ENCODE peak calls at places on chromosomes 6 and 20, in ten cellular contexts. Q is heart left ventricle, E is A549, J is spleen, P is IMR-90, H is testis, K is upper lobe of left lung, D is HCT116, A is stomach, U is endothelial cell of umbilical vein. W is an unnamed sample.
A peak's percentile ranks its signal among the peaks of the same experiment; 100 is the strongest.

GRCh38 chr6:121999458-122000065 is 399.9 kb upstream of the HSF2 start:
- DNase-seq in A (no peak), D (no peak), Q (no peak), U (no peak), K (no peak), P (no peak), E (no peak), J (no peak), H (no peak), W (no peak)

GRCh38 chr20:57594092-57594911 is 25.9 kb downstream of the ZBP1 start:
- DNase-seq in A (peak; percentile 62), H (peak; percentile 70), U (peak; percentile 12), Q (no peak), D (peak; percentile 12), J (peak; percentile 88), E (peak; percentile 46), P (peak; percentile 8), K (peak; percentile 87), W (no peak)

GRCh38 chr6:56518995-56519767 is 123.5 kb downstream of the DST start:
- DNase-seq in A (no peak), K (no peak), Q (no peak), U (no peak), J (no peak), E (no peak), D (no peak), H (no peak), P (no peak), W (no peak)

GRCh38 chr6:80523531-80523970 is 417.1 kb downstream of the BCKDHB start:
- DNase-seq in A (no peak), P (peak; percentile 52), Q (peak; percentile 7), E (no peak), K (peak; percentile 23), H (peak; percentile 19), J (peak; percentile 66), U (peak; percentile 93), D (no peak), W (peak; percentile 16)

GRCh38 chr20:25252686-25253421 is 5.0 kb downstream of the PYGB start:
- DNase-seq in U (no peak), P (no peak), A (no peak), K (no peak), H (no peak), Q (no peak), E (no peak), D (no peak), J (no peak), W (no peak)

GRCh38 chr6:35485402-35485877 is 11.4 kb downstream of the TEAD3 start:
- DNase-seq in Q (no peak), D (no peak), H (no peak), P (no peak), E (no peak), J (no peak), A (peak; percentile 52), U (no peak), K (peak; percentile 85), W (no peak)

GRCh38 chr6:150048099-150048498 is 20.8 kb downstream of the ULBP3 start:
- DNase-seq in J (no peak), A (no peak), Q (no peak), K (no peak), D (no peak), H (no peak), E (no peak), P (no peak), U (no peak), W (no peak)

GRCh38 chr20:37856932-37857660 is 45.8 kb upstream of the VSTM2L start:
- DNase-seq in A (no peak), E (no peak), H (no peak), D (no peak), P (peak; percentile 89), U (no peak), Q (no peak), J (no peak), K (no peak), W (no peak)

GRCh38 chr6:46014511-46015118 is 1.0 kb downstream of the CLIC5 start:
- DNase-seq in Q (peak; percentile 61), J (peak; percentile 73), A (no peak), E (no peak), P (no peak), H (peak; percentile 18), K (peak; percentile 56), U (no peak), D (no peak), W (peak; percentile 62)

GRCh38 chr20:43198607-43199006 is 8.9 kb upstream of the PTPRT start:
- DNase-seq in D (no peak), P (no peak), U (no peak), E (no peak), K (no peak), J (no peak), H (no peak), A (no peak), Q (no peak), W (no peak)

GRCh38 chr6:137740967-137741761 is 125.9 kb upstream of the TNFAIP3 start:
- DNase-seq in Q (no peak), H (no peak), D (no peak), P (no peak), J (no peak), E (no peak), A (no peak), U (no peak), K (no peak), W (no peak)

GRCh38 chr6:132257561-132257960 is 143.7 kb downstream of the MOXD1 start:
- DNase-seq in H (no peak), D (no peak), P (peak; percentile 47), K (no peak), E (no peak), J (no peak), A (peak; percentile 36), U (no peak), Q (no peak), W (no peak)

GRCh38 chr6:99348220-99348822 is 1.2 kb downstream of the FAXC start:
- DNase-seq in Q (no peak), K (no peak), P (no peak), E (no peak), H (no peak), U (no peak), D (no peak), A (no peak), J (no peak), W (no peak)
- H3K4me3 ChIP-seq in Q (no peak overlapping the region), K (no peak overlapping the region), P (no peak overlapping the region), E (no peak overlapping the region), H (peak overlapping the region; percentile 59), U (no peak overlapping the region), D (no peak overlapping the region), A (peak overlapping the region; percentile 69), J (no peak overlapping the region), W (no peak overlapping the region)

DNA sequence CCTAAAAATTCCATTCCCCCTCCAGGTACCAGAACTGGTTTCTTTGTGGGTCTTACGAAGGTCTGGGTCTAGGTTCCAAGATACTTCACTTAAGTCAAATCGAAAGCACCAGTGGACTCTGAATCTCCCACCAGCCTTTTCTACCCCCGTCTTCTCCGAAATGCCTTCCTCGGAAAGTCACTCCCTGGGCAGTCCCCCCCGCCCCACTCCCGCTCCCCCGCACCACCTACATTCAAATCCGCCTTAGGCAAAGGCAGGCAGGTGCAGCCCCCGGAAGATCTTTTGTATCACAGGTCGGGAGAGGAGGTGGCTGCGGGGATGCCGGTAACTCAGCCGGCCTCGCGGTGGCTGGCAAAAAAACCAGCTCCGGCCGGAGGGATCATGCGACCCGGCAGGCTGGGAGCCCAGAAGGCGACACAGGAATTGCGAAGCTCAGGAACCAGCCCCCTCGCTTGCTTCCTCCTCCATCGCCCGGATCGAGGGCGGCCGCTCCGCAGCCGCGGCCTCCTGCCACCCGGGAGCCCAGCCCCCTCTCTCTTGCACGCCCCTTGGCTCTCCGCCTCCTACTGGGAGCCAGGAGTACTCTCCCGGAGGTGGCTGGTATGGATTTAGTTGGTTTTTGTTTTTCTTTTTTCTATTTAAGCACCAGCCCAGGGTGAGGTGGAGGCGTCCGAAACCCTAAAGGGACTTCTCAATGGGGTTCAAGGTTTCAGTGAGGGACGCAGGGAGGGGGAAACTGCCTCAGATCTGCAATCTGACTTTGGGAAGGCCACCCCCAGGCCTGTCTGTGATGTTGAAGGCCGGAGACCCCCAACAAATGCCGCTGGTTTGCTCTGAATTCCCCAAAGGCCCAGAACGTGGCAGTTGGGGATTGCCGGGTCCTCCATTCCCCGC is at the start of gene BCL2L1:
- DNase-seq in P (peak; percentile 82), U (peak; percentile 86), A (peak; percentile 91), J (peak; percentile 93), D (peak; percentile 51), H (peak; percentile 84), E (peak; percentile 88), Q (peak; percentile 91), K (peak; percentile 94), W (peak; percentile 86)
- TF ChIP-seq POLR2A in P (peak; percentile 66), U (peak; percentile 68), A (no peak), J (no peak), D (peak; percentile 40), H (no peak), E (peak; percentile 45), Q (no peak), K (peak; percentile 85), W (peak; percentile 75)

GRCh38 chr6:139186242-139186641 is 51.4 kb downstream of the HECA start:
- DNase-seq in U (no peak), E (no peak), H (no peak), Q (no peak), K (no peak), J (no peak), P (no peak), D (no peak), A (no peak), W (no peak)

GRCh38 chr6:139184050-139184826 is 49.4 kb downstream of the HECA start:
- DNase-seq in J (no peak), U (no peak), H (no peak), P (no peak), E (no peak), K (no peak), Q (no peak), D (no peak), A (no peak), W (no peak)

GRCh38 chr6:139194740-139195139 is 59.9 kb downstream of the HECA start:
- DNase-seq in J (no peak), D (no peak), Q (no peak), P (no peak), H (no peak), A (no peak), U (no peak), E (no peak), K (no peak), W (no peak)

GRCh38 chr6:139187489-139187888 is 52.6 kb downstream of the HECA start:
- DNase-seq in U (no peak), Q (no peak), A (no peak), E (no peak), H (no peak), J (no peak), D (no peak), K (no peak), P (no peak), W (no peak)

DNA sequence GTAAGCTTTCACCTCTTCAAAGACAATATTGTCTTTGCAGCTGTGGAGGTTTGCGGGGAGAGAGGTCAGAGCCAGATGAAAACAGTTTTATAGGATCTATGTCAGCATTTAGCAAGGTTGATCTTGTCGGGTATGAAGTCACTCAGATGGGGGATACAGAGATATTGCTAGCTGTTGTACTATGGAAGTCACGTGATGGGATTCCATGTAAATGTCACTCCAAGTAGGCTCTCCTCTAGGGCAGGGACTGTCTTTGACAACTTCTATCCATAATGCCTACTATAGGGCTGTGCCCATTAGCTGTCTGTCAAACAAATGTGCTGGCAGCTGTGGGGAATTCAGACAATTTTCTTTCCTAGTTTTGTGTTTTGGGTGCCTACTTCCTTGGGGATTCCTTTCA is 54.8 kb downstream of the HECA start:
- DNase-seq in J (no peak), Q (no peak), P (no peak), H (no peak), U (no peak), K (no peak), E (no peak), D (no peak), A (no peak), W (no peak)
- H3K27ac ChIP-seq in J (no peak overlapping the region), Q (no peak overlapping the region), P (no peak overlapping the region), H (no peak overlapping the region), U (no peak overlapping the region), K (no peak overlapping the region), E (no peak overlapping the region), D (no peak overlapping the region), A (no peak overlapping the region), W (no peak overlapping the region)

GRCh38 chr6:48109902-48110301 is 1.1 kb downstream of the PTCHD4 start:
- DNase-seq in U (peak; percentile 41), E (no peak), K (no peak), D (no peak), Q (no peak), P (no peak), A (no peak), J (no peak), H (no peak), W (no peak)
- H3K4me3 ChIP-seq in U (peak overlapping the region; percentile 33), E (no peak overlapping the region), K (no peak overlapping the region), D (no peak overlapping the region), Q (peak overlapping the region; percentile 42), P (peak overlapping the region; percentile 95), A (no peak overlapping the region), J (no peak overlapping the region), H (no peak overlapping the region), W (peak overlapping the region; percentile 18)

W was measured in gastrocnemius medialis.